ENCODE peak calls at places on chromosomes 5 and 9, in five cellular contexts. G, E, T, K and A are unnamed samples.

GRCh38 chr9:72396247-72397091 is 31.5 kb upstream of the ZFAND5 start:
- DNase-seq in E (no peak), K (peak), T (peak), G (no peak), A (no peak)

GRCh38 chr9:109974918-109975276 is 194.9 kb downstream of the PALM2AKAP2 start:
- DNase-seq in G (no peak), K (no peak), E (no peak), T (no peak), A (no peak)

GRCh38 chr9:31597977-31598376 is 786.5 kb upstream of the ACO1 start:
- DNase-seq in K (no peak), G (no peak), T (no peak), E (no peak), A (no peak)

GRCh38 chr5:174608631-174609097 is 115.7 kb upstream of the MSX2 start:
- DNase-seq in G (peak), T (no peak), E (peak), K (no peak), A (no peak)

GRCh38 chr5:75239681-75240080 is 3.0 kb upstream of the ANKRD31 start:
- DNase-seq in E (no peak), G (no peak), T (no peak), K (no peak), A (no peak)

GRCh38 chr5:142713151-142713706 is 27.3 kb upstream of the FGF1 start:
- DNase-seq in K (peak), G (peak), E (peak), T (peak), A (peak)

GRCh38 chr9:128554155-128554862 is 1.9 kb downstream of the SPTAN1 start:
- DNase-seq in T (peak), E (peak), K (no peak), G (peak), A (no peak)

GRCh38 chr9:84325347-84325982 is 15.1 kb downstream of the SLC28A3 start:
- DNase-seq in E (no peak), K (no peak), G (no peak), T (peak), A (no peak)

GRCh38 chr5:72550595-72550994 is 43.4 kb upstream of the ZNF366 start:
- DNase-seq in K (no peak), G (no peak), E (no peak), T (no peak), A (no peak)

GRCh38 chr5:50922942-50923767 is 256.7 kb downstream of the PARP8 start:
- DNase-seq in E (no peak), G (no peak), K (no peak), T (no peak), A (no peak)

GRCh38 chr5:145811834-145812625 is 23.1 kb downstream of the PRELID2 start:
- DNase-seq in G (no peak), T (peak), E (no peak), K (peak), A (peak)

GRCh38 chr9:96150324-96151023 is 151.5 kb downstream of the HSD17B3 start:
- DNase-seq in K (no peak), E (no peak), T (no peak), G (no peak), A (no peak)

GRCh38 chr9:22117511-22118388 is 108.6 kb upstream of the CDKN2B start:
- DNase-seq in G (no peak), K (no peak), E (peak), T (peak), A (no peak)

GRCh38 chr9:18906656-18907395 is 126.2 kb downstream of the SAXO1 start:
- DNase-seq in G (no peak), K (no peak), T (peak), E (no peak), A (no peak)

GRCh38 chr9:7854763-7855162 is 55.2 kb upstream of the DMAC1 start:
- DNase-seq in E (no peak), G (no peak), K (no peak), T (no peak), A (no peak)

GRCh38 chr9:134983094-134983493 is 65.4 kb upstream of the FCN1 start:
- DNase-seq in E (peak), G (no peak), T (no peak), K (no peak), A (no peak)

GRCh38 chr5:50744761-50745160 is 78.3 kb downstream of the PARP8 start:
- DNase-seq in G (no peak), T (peak), E (no peak), K (no peak), A (no peak)

GRCh38 chr9:84841915-84842314 is 172.4 kb downstream of the NTRK2 start:
- DNase-seq in G (no peak), K (no peak), T (no peak), E (no peak), A (no peak)